ENCODE peak calls at places on chromosomes 2 and 18, in ten cellular contexts. T, M, H, X, L, A, B, Y, W and O are unnamed samples. For H3K4me1, the result is how much of the 10 kb centered on the place peaks cover.

GRCh38 chr2:234881413-234882241 is 70.2 kb upstream of the SH3BP4 start:
- DNase-seq in T (peak), M (peak), H (peak), X (peak), L (no peak), A (peak), B (peak), Y (peak), W (peak), O (peak)

GRCh38 chr2:207617011-207617671 is 8.1 kb downstream of the METTL21A start:
- DNase-seq in T (no peak), M (no peak), H (peak), X (no peak), L (no peak), A (no peak), B (no peak), Y (no peak), W (no peak), O (no peak)

GRCh38 chr2:237058423-237058822 is 27.3 kb upstream of the COPS8 start:
- DNase-seq in T (no peak), M (no peak), H (no peak), X (no peak), L (no peak), A (no peak), B (peak), Y (no peak), W (no peak), O (no peak)

GRCh38 chr2:240278661-240279060 is 138.2 kb upstream of the OTOS start:
- DNase-seq in T (no peak), M (no peak), H (no peak), X (no peak), L (no peak), A (no peak), B (no peak), Y (no peak), W (no peak), O (no peak)

GRCh38 chr2:33240178-33240577 is 236.3 kb upstream of the RASGRP3 start:
- DNase-seq in T (no peak), M (no peak), H (peak), X (no peak), L (no peak), A (peak), B (no peak), Y (no peak), W (no peak), O (no peak)

GRCh38 chr2:120929829-120930228 is 194.2 kb downstream of the GLI2 start:
- DNase-seq in T (no peak), M (no peak), H (no peak), X (no peak), L (no peak), A (no peak), B (no peak), Y (no peak), W (no peak), O (no peak)

GRCh38 chr18:68676913-68677312 is 38.0 kb downstream of the TMX3 start:
- DNase-seq in T (no peak), M (no peak), H (no peak), X (no peak), L (no peak), A (no peak), B (no peak), Y (no peak), W (no peak), O (no peak)

GRCh38 chr2:106073608-106074406 is 120.3 kb downstream of the UXS1 start:
- DNase-seq in T (no peak), M (no peak), H (no peak), X (no peak), L (no peak), A (no peak), B (no peak), Y (no peak), W (no peak), O (no peak)

GRCh38 chr2:46615555-46616487 is 136.5 kb downstream of the TMEM247 start:
- DNase-seq in T (no peak), M (no peak), H (peak), X (peak), L (peak), A (no peak), B (no peak), Y (no peak), W (peak), O (no peak)

GRCh38 chr18:68560128-68560527 is 154.8 kb downstream of the TMX3 start:
- DNase-seq in T (no peak), M (no peak), H (no peak), X (no peak), L (no peak), A (no peak), B (no peak), Y (no peak), W (no peak), O (no peak)

GRCh38 chr18:24368749-24369148 is 28.9 kb downstream of the OSBPL1A start:
- DNase-seq in T (no peak), M (no peak), H (peak), X (no peak), L (no peak), A (no peak), B (no peak), Y (no peak), W (no peak), O (no peak)

GRCh38 chr2:20660506-20660905 is 6.4 kb upstream of the GDF7 start:
- DNase-seq in T (no peak), M (no peak), H (no peak), X (no peak), L (no peak), A (no peak), B (no peak), Y (peak), W (peak), O (no peak)

GRCh38 chr2:84959494-84960156 is 11.3 kb upstream of the KCMF1 start:
- DNase-seq in T (no peak), M (no peak), H (no peak), X (no peak), L (no peak), A (no peak), B (no peak), Y (no peak), W (peak), O (no peak)

GRCh38 chr2:16640024-16640423 is 25.6 kb downstream of the CYRIA start:
- DNase-seq in T (no peak), M (no peak), H (no peak), X (no peak), L (no peak), A (no peak), B (no peak), Y (no peak), W (no peak), O (no peak)
- H3K4me1 ChIP-seq in T (under half), M (under half), H (under half), X (under half), L (under half), A (under half), B (under half), Y (under half), W (under half), O (half or more)

DNA sequence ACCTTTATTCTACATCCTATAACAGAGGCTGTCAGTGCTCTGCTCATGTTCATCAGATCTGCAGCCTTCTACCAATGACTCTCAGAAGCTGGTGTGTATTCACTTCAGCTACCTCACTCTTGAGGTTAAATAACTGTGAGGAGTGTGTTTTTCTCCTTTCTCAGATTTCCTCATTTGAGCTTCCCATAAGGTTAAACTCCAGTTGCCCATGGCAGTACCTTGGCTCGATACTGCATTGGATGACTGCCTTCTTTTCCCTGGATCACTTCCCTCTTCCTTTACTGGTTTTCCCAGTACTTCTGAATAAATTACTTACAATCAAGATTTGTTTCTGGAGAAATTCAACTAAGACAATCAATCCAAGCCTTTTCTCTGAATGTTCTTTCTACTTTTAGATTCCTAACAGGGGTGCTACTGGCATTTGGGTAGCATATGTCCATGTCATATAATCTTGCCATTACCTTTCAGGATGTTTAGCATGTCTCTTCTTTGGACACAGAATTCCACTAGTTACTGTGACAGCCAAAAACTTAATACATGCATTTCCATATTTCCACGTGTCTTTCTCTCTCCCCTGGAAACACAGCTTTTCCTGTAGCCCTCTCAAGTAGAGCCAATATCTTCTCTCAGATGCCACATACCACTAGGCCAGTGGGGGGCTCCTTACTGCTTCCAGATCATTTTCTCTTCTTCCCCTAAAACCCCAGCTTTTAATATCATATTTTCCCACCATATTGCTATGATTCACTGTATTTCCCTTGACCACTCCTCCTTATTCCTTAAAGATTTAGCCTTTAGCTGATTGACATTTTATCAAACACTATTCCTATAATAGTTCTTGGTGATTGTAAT is 15.0 kb upstream of the SPOPL start:
- DNase-seq in T (no peak), M (no peak), H (no peak), X (no peak), L (no peak), A (no peak), B (no peak), Y (no peak), W (no peak), O (no peak)
- TF ChIP-seq CTCF in T (no peak), M (no peak), H (no peak), X (no peak), L (no peak), A (peak), B (no peak), Y (no peak), W (no peak), O (no peak)

GRCh38 chr2:96929245-96929925 is 57.0 kb downstream of the FAM178B start:
- DNase-seq in T (no peak), M (no peak), H (no peak), X (no peak), L (no peak), A (no peak), B (peak), Y (no peak), W (no peak), O (no peak)

GRCh38 chr2:96928277-96928781 is 58.1 kb downstream of the FAM178B start:
- DNase-seq in T (no peak), M (peak), H (no peak), X (no peak), L (no peak), A (no peak), B (peak), Y (no peak), W (no peak), O (no peak)

GRCh38 chr2:96926236-96926635 is 56.4 kb upstream of the SEMA4C start:
- DNase-seq in T (no peak), M (no peak), H (no peak), X (no peak), L (no peak), A (no peak), B (peak), Y (no peak), W (no peak), O (no peak)

GRCh38 chr2:96926791-96927190 is 56.9 kb upstream of the SEMA4C start:
- DNase-seq in T (no peak), M (no peak), H (no peak), X (no peak), L (no peak), A (no peak), B (peak), Y (no peak), W (no peak), O (no peak)

DNA sequence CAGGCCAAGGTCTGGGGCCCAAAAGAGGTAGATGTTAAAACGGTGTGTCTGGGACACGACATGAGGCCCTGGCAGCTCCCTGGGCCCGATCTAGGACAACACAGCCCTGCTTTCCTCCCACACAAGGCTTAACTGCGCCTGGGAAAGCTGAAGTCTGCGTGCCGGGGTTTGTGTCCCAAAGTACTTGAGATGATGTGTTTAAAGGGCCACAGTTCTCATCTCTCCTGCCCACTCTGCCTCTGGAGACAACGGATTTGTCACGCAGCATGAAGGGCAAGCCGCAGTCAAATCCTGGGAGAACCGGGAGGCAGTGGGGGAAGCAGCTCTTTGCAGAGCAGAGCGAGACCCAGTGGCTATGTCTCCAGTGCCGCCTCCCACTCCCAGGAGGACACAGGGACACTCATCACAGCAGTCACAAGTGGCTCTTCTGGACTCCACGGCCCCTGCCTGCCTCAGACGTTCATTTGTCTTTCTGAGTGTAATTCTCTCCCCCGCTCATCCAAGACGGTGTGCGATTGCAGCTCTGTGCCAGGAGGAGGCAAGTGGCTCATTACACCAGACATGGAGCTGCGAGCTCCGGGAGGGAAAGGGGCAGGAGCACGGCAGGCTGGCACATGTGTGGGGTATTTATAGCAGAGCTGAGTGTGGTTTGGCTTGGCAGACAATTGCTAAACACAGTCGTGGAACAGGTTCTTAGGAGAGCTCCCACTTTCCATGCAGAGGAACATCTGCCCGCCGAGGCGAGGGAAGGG is 57.7 kb upstream of the SEMA4C start:
- DNase-seq in T (peak), M (peak), H (no peak), X (no peak), L (no peak), A (no peak), B (peak), Y (no peak), W (no peak), O (peak)
- H3K4me1 ChIP-seq in T (under half), M (under half), H (under half), X (under half), L (under half), A (under half), B (under half), Y (under half), W (under half), O (under half)

GRCh38 chr18:12307251-12307736 is 747 bp upstream of the TUBB6 start:
- DNase-seq in T (peak), M (peak), H (peak), X (peak), L (no peak), A (no peak), B (no peak), Y (no peak), W (no peak), O (peak)
- TF ChIP-seq CTCF in T (no peak), M (no peak), H (peak), X (no peak), L (no peak), A (no peak), B (no peak), Y (no peak), W (no peak), O (peak)